ENCODE peak calls at places on chromosomes 6 and 20, in six cellular contexts. Q, I, T, C, B and P are unnamed samples.

GRCh38 chr6:156658186-156658585 is 119.0 kb upstream of the ARID1B start:
- DNase-seq in Q (peak; percentile 89), I (no peak), T (no peak), C (no peak), B (no peak), P (no peak)

GRCh38 chr6:150998992-150999975 is 133.8 kb downstream of the MTHFD1L start:
- DNase-seq in Q (peak; percentile 54), I (no peak), T (no peak), C (no peak), B (no peak), P (peak; percentile 28)

GRCh38 chr6:22647671-22648070 is 78.3 kb downstream of the HDGFL1 start:
- DNase-seq in Q (peak; percentile 26), I (no peak), T (no peak), C (no peak), B (no peak), P (peak; percentile 12)

GRCh38 chr6:147508871-147509608 is 550 bp downstream of the SAMD5 start:
- DNase-seq in Q (no peak), I (peak; percentile 3), T (no peak), C (no peak), B (no peak), P (peak; percentile 33)

GRCh38 chr20:39960522-39961420 is 728.3 kb downstream of the MAFB start:
- DNase-seq in Q (no peak), I (no peak), T (no peak), C (no peak), B (no peak), P (peak; percentile 7)

GRCh38 chr6:97312241-97312640 is 29.2 kb upstream of the MMS22L start:
- DNase-seq in Q (no peak), I (no peak), T (no peak), C (no peak), B (peak; percentile 38), P (no peak)

GRCh38 chr6:20830576-20830975 is 296.3 kb downstream of the CDKAL1 start:
- DNase-seq in Q (no peak), I (no peak), T (no peak), C (no peak), B (no peak), P (no peak)

GRCh38 chr20:46994341-46994740 is 99.7 kb downstream of the EYA2 start:
- DNase-seq in Q (no peak), I (no peak), T (peak; percentile 46), C (no peak), B (no peak), P (no peak)

GRCh38 chr6:2376429-2377355 is 131.3 kb upstream of the GMDS start:
- DNase-seq in Q (peak; percentile 34), I (peak; percentile 69), T (no peak), C (peak; percentile 68), B (no peak), P (no peak)

GRCh38 chr6:38319259-38320255 is 320.2 kb downstream of the BTBD9 start:
- DNase-seq in Q (peak; percentile 15), I (no peak), T (no peak), C (no peak), B (no peak), P (no peak)

GRCh38 chr20:51810155-51811039 is 8.1 kb upstream of the SALL4 start:
- DNase-seq in Q (no peak), I (peak; percentile 20), T (no peak), C (no peak), B (no peak), P (peak; percentile 35)

GRCh38 chr6:46395530-46395929 is 95.7 kb downstream of the RCAN2 start:
- DNase-seq in Q (no peak), I (no peak), T (no peak), C (no peak), B (no peak), P (no peak)
- H3K9me3 ChIP-seq in Q (no peaks in the 10 kb centered on the region), I (no peaks in the 10 kb centered on the region), T (no peaks in the 10 kb centered on the region), C (no peaks in the 10 kb centered on the region), B (no peaks in the 10 kb centered on the region), P (no peaks in the 10 kb centered on the region)

GRCh38 chr6:33718713-33719112 is 7.2 kb upstream of the UQCC2 start:
- DNase-seq in Q (no peak), I (no peak), T (no peak), C (no peak), B (no peak), P (no peak)
- H3K9me3 ChIP-seq in Q (no peaks in the 10 kb centered on the region), I (no peaks in the 10 kb centered on the region), T (no peaks in the 10 kb centered on the region), C (no peaks in the 10 kb centered on the region), B (no peaks in the 10 kb centered on the region), P (no peaks in the 10 kb centered on the region)

GRCh38 chr20:56205350-56205749 is 43.2 kb upstream of the MC3R start:
- DNase-seq in Q (no peak), I (no peak), T (no peak), C (no peak), B (no peak), P (no peak)
- H3K9me3 ChIP-seq in Q (no peaks in the 10 kb centered on the region), I (peaks cover 5% of the 10 kb centered on the region), T (peaks cover 9% of the 10 kb centered on the region), C (peaks cover 2% of the 10 kb centered on the region), B (peaks cover 4% of the 10 kb centered on the region), P (peaks cover 8% of the 10 kb centered on the region)

GRCh38 chr20:59623133-59623532 is 18.8 kb downstream of the PHACTR3 start:
- DNase-seq in Q (no peak), I (no peak), T (no peak), C (no peak), B (no peak), P (no peak)

GRCh38 chr20:59624401-59624800 is 20.1 kb downstream of the PHACTR3 start:
- DNase-seq in Q (no peak), I (no peak), T (no peak), C (no peak), B (no peak), P (no peak)

GRCh38 chr20:59623583-59623982 is 19.2 kb downstream of the PHACTR3 start:
- DNase-seq in Q (no peak), I (no peak), T (no peak), C (no peak), B (no peak), P (no peak)

GRCh38 chr20:59627298-59627697 is 23.0 kb downstream of the PHACTR3 start:
- DNase-seq in Q (no peak), I (no peak), T (no peak), C (no peak), B (no peak), P (no peak)

DNA sequence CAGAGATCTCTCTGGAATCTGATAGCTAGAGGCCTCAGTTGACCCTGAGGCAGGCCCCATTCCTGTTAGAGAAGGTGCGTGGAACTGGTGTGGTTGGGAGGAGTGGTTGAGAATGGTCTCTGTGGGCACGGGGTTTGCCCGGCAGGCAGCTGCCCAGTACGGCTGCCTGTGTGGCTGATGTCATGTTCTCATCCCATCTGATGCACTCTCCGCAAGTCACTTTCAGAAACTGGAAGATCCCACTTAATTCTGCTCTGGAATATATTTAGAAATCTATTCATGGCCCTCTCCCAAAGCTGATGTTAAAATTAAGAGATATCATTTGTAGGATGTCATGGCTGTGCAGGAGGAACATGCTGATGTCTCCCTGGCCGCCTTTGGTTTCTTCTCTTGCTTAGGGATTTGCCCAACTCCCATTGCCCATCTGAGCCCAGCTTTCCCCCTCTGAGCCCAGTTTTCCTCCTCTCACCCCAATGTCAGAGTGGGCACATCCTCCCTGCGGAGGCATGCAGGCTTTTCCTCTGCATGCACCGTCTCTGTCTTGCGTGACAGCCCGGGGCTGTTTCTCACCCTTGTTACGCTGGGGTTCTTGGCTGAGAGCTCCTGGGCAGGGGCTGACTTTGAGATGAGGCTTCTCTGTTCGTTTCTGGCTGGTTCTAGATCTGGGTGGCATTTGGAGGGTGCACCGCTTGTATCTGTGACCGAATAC is 21.0 kb downstream of the PHACTR3 start:
- DNase-seq in Q (no peak), I (no peak), T (no peak), C (no peak), B (no peak), P (no peak)
- H3K9me3 ChIP-seq in Q (no peaks in the 10 kb centered on the region), I (no peaks in the 10 kb centered on the region), T (no peaks in the 10 kb centered on the region), C (no peaks in the 10 kb centered on the region), B (no peaks in the 10 kb centered on the region), P (no peaks in the 10 kb centered on the region)

DNA sequence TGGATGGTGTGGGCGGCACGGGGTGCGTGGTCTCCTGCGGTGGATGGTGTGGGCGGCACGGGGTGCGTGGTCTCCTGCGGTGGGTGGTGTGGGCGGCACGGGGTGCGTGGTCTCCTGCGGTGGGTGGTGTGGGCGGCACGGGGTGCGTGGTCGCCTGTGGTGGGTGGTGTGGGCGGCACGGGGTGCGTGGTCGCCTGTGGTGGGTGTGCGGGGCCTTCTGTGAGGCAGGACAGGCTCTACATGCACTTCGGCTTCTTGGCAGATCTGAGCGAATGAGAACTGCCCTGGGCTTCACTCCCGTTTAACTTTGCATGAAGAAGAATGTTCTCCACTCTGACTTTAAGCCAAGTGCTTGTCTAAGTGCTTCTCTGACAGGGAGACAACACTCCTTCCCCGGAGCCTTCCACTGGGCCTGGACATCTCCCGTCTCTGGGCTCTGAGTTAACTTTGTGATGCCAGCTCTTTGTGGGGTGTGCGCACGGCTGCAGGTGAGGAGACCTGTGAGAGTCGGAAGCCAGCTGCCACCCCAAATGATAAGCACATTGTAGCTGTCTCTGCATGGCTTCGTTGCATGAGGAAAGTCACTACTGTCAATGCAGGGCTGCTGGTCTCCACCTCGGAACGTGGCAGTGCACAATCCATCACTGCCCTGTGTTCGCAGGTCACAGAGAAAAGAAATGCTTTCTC is 244.8 kb downstream of the DLL1 start:
- DNase-seq in Q (no peak), I (no peak), T (no peak), C (peak; percentile 59), B (no peak), P (no peak)
- H3K9me3 ChIP-seq in Q (no peaks in the 10 kb centered on the region), I (no peaks in the 10 kb centered on the region), T (no peaks in the 10 kb centered on the region), C (no peaks in the 10 kb centered on the region), B (no peaks in the 10 kb centered on the region), P (no peaks in the 10 kb centered on the region)

GRCh38 chr6:86453232-86453631 is 484.1 kb upstream of the HTR1E start:
- DNase-seq in Q (no peak), I (no peak), T (no peak), C (no peak), B (no peak), P (no peak)
- H3K9me3 ChIP-seq in Q (no peaks in the 10 kb centered on the region), I (no peaks in the 10 kb centered on the region), T (peaks cover 15% of the 10 kb centered on the region), C (no peaks in the 10 kb centered on the region), B (no peaks in the 10 kb centered on the region), P (peaks cover 8% of the 10 kb centered on the region)

DNA sequence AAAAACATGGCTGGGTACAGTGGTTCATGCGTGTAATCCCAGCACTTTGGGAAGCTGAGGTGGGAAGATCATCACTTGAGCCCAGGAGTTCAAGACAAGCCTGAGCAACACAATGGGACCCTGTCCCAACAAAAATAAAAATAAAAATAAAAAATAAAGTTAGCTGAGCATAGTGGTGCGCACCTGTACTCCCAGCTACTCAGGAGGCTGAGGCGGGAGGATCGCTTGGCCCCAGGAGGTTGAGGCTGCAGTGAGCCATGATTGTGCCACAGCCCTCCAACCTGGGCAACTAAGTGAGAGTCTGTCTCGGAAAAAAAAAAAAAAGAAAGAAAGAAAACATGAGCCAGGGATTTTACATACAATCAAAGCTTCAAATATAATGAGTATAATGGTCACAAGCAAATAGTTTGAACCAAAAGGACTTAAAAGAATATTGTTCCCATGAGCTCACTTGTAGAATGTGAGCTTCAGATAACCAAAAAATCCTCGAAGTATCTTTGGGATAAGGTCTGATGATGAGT is 31.1 kb downstream of the RANBP9 start:
- DNase-seq in Q (no peak), I (no peak), T (no peak), C (no peak), B (no peak), P (no peak)
- H3K9me3 ChIP-seq in Q (no peaks in the 10 kb centered on the region), I (peaks cover 6% of the 10 kb centered on the region), T (no peaks in the 10 kb centered on the region), C (no peaks in the 10 kb centered on the region), B (peaks cover 12% of the 10 kb centered on the region), P (peaks cover 20% of the 10 kb centered on the region)